ENCODE peak calls at places on chromosomes 6 and 20, in seven cellular contexts. R is left lung, Y is A549, B is NB4, D is dorsolateral prefrontal cortex, F is psoas muscle, W is Peyer's patch. L is an unnamed sample.

GRCh38 chr6:38495922-38496635 is 143.7 kb downstream of the BTBD9 start:
- DNase-seq in R (no peak), Y (no peak), B (no peak), D (no peak), F (no peak), W (no peak), L (peak)

GRCh38 chr20:35511814-35512420 is 17.5 kb downstream of the C20orf173 start:
- DNase-seq in R (no peak), Y (peak), B (peak), D (peak), F (peak), W (no peak), L (peak)

GRCh38 chr6:15453622-15454021 is 207.8 kb downstream of the JARID2 start:
- DNase-seq in R (no peak), Y (no peak), B (no peak), D (peak), F (peak), W (no peak), L (no peak)

GRCh38 chr20:10414982-10415650 is 18.9 kb downstream of the MKKS start:
- DNase-seq in R (no peak), Y (no peak), B (no peak), D (no peak), F (no peak), W (no peak), L (peak)

GRCh38 chr6:31525932-31526591 is 2.7 kb upstream of the MCCD1 start:
- DNase-seq in R (no peak), Y (no peak), B (no peak), D (no peak), F (no peak), W (no peak), L (peak)

GRCh38 chr6:135722182-135722581 is 129.3 kb upstream of the PDE7B start:
- DNase-seq in R (no peak), Y (peak), B (no peak), D (no peak), F (no peak), W (no peak), L (peak)

GRCh38 chr6:34195726-34196115 is 41.0 kb upstream of the HMGA1 start:
- DNase-seq in R (no peak), Y (no peak), B (no peak), D (no peak), F (no peak), W (no peak), L (no peak)

GRCh38 chr20:47479506-47479905 is 22.2 kb upstream of the NCOA3 start:
- DNase-seq in R (no peak), Y (no peak), B (no peak), D (no peak), F (no peak), W (no peak), L (no peak)

GRCh38 chr6:126539022-126539421 is 199.1 kb downstream of the CENPW start:
- DNase-seq in R (no peak), Y (peak), B (no peak), D (no peak), F (no peak), W (no peak), L (peak)

GRCh38 chr6:143878272-143878760 is 14.0 kb downstream of the ZC2HC1B start:
- DNase-seq in R (no peak), Y (no peak), B (no peak), D (no peak), F (no peak), W (no peak), L (peak)

GRCh38 chr6:66179363-66179762 is 472.3 kb upstream of the EYS start:
- DNase-seq in R (no peak), Y (no peak), B (no peak), D (no peak), F (no peak), W (no peak), L (no peak)

GRCh38 chr20:11921326-11921725 is 3.6 kb downstream of the BTBD3 start:
- DNase-seq in R (no peak), Y (no peak), B (no peak), D (no peak), F (no peak), W (no peak), L (no peak)

GRCh38 chr6:107115695-107116327 is 496 bp upstream of the BEND3 start:
- DNase-seq in R (peak), Y (peak), B (peak), D (peak), F (no peak), W (peak), L (peak)

GRCh38 chr6:1286972-1287600 is 24.8 kb upstream of the FOXQ1 start:
- DNase-seq in R (no peak), Y (peak), B (peak), D (no peak), F (no peak), W (no peak), L (peak)

GRCh38 chr20:53940883-53941546 is 129.4 kb downstream of the BCAS1 start:
- DNase-seq in R (no peak), Y (peak), B (no peak), D (no peak), F (no peak), W (no peak), L (peak)

GRCh38 chr6:70838907-70839285 is 118.0 kb downstream of the B3GAT2 start:
- DNase-seq in R (no peak), Y (no peak), B (no peak), D (no peak), F (no peak), W (no peak), L (no peak)

GRCh38 chr6:163199371-163199770 is 215.1 kb upstream of the QKI start:
- DNase-seq in R (no peak), Y (no peak), B (no peak), D (no peak), F (no peak), W (no peak), L (no peak)

GRCh38 chr6:153084393-153084792 is 46.7 kb downstream of the RGS17 start:
- DNase-seq in R (no peak), Y (no peak), B (no peak), D (no peak), F (no peak), W (no peak), L (peak)

GRCh38 chr20:45886590-45887345 is 654 bp downstream of the SPATA25 start:
- DNase-seq in R (peak), Y (no peak), B (no peak), D (no peak), F (no peak), W (no peak), L (no peak)

GRCh38 chr20:36366623-36367369 is 60.7 kb downstream of the DLGAP4 start:
- DNase-seq in R (no peak), Y (no peak), B (no peak), D (no peak), F (no peak), W (no peak), L (no peak)

GRCh38 chr6:4913705-4914411 is 90.0 kb downstream of the RPP40 start:
- DNase-seq in R (no peak), Y (no peak), B (no peak), D (no peak), F (no peak), W (no peak), L (no peak)

GRCh38 chr6:68134796-68135195 is 500.3 kb upstream of the ADGRB3 start:
- DNase-seq in R (no peak), Y (no peak), B (no peak), D (no peak), F (no peak), W (no peak), L (no peak)

GRCh38 chr6:132085731-132086130 is 134.6 kb upstream of the CCN2 start:
- DNase-seq in R (no peak), Y (no peak), B (no peak), D (no peak), F (no peak), W (no peak), L (no peak)
- TF ChIP-seq CTCF in R (no peak), Y (no peak), B (no peak), D (no peak), F (no peak), W (no peak), L (no peak)

DNA sequence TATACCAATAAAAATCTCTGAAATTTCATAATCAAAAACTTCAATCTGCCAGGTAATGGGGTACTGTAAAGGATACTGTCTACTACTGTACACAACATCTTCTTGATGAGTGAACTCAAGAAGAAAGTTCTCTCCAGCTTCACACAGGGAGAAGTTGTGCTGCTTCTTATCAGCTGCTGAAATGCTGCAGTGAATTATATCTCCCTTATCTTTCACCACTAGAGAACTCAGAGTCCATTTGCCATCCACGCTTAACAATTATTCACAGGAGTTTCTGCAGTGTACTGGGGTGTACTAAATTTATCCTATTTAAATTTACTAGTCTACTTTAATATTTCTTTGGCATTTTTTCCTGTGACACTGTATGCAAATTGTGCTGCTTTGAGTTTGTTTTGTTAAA is 384.8 kb downstream of the TFAP2B start:
- DNase-seq in R (no peak), Y (no peak), B (no peak), D (no peak), F (no peak), W (no peak), L (no peak)
- H3K4me3 ChIP-seq in R (no peak), Y (no peak), B (no peak), D (no peak), F (no peak), W (no peak), L (no peak)

GRCh38 chr20:9099372-9099771 is 30.5 kb downstream of the PLCB4 start:
- DNase-seq in R (no peak), Y (no peak), B (no peak), D (no peak), F (no peak), W (no peak), L (no peak)
- TF ChIP-seq CTCF in R (no peak), Y (no peak), B (no peak), D (no peak), F (no peak), W (no peak), L (no peak)

DNA sequence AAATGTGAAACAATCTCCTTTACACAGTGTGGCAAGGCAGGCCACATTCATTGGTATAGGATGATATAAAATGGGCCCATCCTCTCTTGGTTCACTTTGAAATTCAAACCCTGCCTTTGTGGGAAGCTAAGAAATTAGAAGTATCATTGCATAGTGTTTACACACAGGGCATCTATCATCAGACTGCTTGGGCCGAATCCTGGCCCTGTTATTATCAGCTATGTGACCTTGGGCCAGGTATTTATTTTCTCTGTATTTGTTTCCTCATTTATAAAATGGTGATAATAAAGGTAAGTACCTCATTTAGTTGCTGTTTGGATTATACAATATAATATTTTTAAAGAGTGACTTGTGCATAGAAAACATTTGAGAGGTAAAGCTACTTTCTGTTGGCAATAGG is 45.5 kb downstream of the PTPRK start:
- DNase-seq in R (no peak), Y (no peak), B (no peak), D (no peak), F (no peak), W (no peak), L (no peak)
- H3K4me3 ChIP-seq in R (no peak), Y (no peak), B (no peak), D (no peak), F (no peak), W (no peak), L (no peak)

DNA sequence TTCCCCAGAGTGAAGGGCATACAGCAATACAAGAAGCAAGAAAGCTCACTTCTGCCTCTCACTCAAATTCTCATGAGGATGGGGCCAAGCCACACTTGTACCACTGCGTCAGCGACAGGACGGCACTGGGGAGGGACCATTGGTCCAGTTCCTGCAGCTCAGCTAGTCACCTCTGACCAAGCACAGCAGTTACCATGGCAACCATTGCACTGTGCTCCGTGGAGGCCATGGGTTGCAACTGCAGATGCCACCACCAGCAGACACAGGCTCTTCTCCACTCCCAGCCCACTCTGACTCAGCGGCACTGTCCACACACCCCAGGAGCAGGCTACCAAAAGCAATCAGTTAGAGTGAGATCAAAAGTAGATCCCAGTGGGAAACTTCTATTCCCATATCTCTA is 441.1 kb upstream of the ARID1B start:
- DNase-seq in R (no peak), Y (no peak), B (no peak), D (no peak), F (no peak), W (no peak), L (no peak)
- TF ChIP-seq CTCF in R (no peak), Y (no peak), B (no peak), D (no peak), F (no peak), W (no peak), L (no peak)

DNA sequence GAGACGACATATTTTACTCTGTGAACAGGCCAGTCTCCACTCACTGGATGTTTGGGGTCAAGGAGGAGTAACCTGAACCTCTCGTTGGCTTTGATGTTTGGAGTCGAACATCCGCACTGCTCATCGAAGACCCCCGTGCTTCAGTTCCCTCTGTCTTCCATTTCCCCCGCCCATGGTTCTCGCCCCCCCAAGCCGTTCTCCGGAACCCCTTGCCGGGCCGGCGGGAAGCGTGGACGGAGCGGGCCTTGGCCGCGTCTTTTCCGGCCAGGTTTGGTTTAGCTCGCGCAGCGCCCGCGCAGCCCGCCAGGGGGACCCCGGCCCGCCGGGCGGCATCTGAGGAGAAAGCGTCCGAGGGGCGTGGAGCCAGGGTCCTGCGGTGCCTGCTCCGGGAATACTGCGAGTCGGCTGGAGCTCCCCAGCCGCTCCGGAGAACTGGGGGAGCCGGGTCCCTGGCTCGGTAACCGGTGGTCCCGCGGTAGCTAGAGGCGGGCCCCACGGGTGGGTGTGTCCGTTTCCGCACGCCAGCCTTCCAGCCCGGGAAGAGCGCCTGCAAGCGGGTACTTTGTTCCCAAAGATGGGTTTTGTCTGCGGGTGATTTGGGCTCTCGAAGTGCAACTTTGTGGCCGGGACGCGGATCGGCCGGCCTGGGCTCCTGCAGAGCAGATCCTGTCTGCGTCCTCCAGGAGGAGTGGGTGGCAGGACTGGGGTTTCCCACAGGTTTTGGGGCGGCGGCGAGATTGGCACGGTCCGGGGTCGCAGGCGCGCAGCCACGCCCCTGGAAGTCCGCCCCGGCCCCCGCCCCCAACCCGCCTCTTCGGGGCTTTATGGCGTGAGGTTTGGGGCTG is 429 bp upstream of the TMEM200A start:
- DNase-seq in R (peak), Y (peak), B (no peak), D (no peak), F (peak), W (peak), L (peak)
- H3K4me3 ChIP-seq in R (peak), Y (peak), B (no peak), D (peak), F (peak), W (peak), L (peak)

GRCh38 chr20:20136313-20136712 is 84.0 kb downstream of the CFAP61 start:
- DNase-seq in R (no peak), Y (no peak), B (no peak), D (no peak), F (no peak), W (no peak), L (no peak)

GRCh38 chr20:20134941-20135572 is 82.7 kb downstream of the CFAP61 start:
- DNase-seq in R (no peak), Y (no peak), B (no peak), D (no peak), F (no peak), W (no peak), L (no peak)

GRCh38 chr20:20130399-20130798 is 78.1 kb downstream of the CFAP61 start:
- DNase-seq in R (no peak), Y (no peak), B (peak), D (no peak), F (no peak), W (no peak), L (peak)
- TF ChIP-seq CTCF in R (no peak), Y (peak), B (peak), D (no peak), F (no peak), W (no peak), L (no peak)

GRCh38 chr6:73655341-73655917 is 1.6 kb upstream of the SLC17A5 start:
- DNase-seq in R (no peak), Y (no peak), B (no peak), D (no peak), F (no peak), W (no peak), L (no peak)

GRCh38 chr6:73656501-73657145 is 2.8 kb upstream of the SLC17A5 start:
- DNase-seq in R (no peak), Y (no peak), B (no peak), D (no peak), F (no peak), W (no peak), L (peak)

GRCh38 chr6:73653571-73654424 is at the start of gene SLC17A5:
- DNase-seq in R (peak), Y (peak), B (peak), D (peak), F (peak), W (peak), L (peak)

GRCh38 chr6:73652637-73653570 is 888 bp downstream of the SLC17A5 start:
- DNase-seq in R (peak), Y (peak), B (peak), D (peak), F (peak), W (peak), L (peak)

DNA sequence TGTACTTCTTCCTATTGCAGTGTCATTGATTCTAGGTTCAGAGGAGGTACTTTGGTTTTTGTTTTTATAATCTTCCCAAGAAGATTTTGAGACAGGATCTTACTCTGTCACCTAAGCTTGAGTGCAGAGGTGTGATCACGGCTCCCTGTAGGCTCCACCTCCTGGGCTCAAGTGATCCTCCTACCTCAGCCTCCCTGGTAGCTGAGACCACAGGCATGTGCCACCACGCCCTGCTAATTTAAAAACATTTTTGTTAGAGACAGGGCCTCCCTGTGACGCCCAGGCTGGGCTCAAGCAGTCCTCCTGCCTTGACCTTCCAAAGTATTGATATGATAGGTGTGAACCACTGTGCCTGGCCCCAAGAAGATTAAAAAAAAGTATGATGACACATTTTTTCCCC is 3.4 kb upstream of the SLC17A5 start:
- DNase-seq in R (no peak), Y (no peak), B (no peak), D (no peak), F (no peak), W (no peak), L (no peak)
- H3K4me3 ChIP-seq in R (no peak), Y (no peak), B (no peak), D (no peak), F (no peak), W (no peak), L (no peak)

L was measured in cardiac fibroblast.